ENCODE peak calls at places on chromosomes 7 and 10, in ten cellular contexts. T is GM23248; G is fibroblast of pulmonary artery; X is neural crest cell; U is SK-N-SH; N is endothelial cell; F is stimulated activated CD4-positive, alpha-beta T cell treated with anti-CD3 and anti-CD28 coated beads, TNF-alpha, amount 100 ng/mL, for 48 hours; E is GM12891; J is OCI-LY7; Z is thoracic aorta. K is an unnamed sample.

GRCh38 chr10:74244097-74244685 is 93.2 kb downstream of the ADK start:
- DNase-seq in T (peak; percentile 63), G (peak; percentile 83), X (no peak), U (peak; percentile 11), N (no peak), F (no peak), E (no peak), J (peak; percentile 63), Z (no peak), K (peak; percentile 84)

GRCh38 chr7:71459137-71459536 is 327.2 kb downstream of the GALNT17 start:
- DNase-seq in T (no peak), G (no peak), X (no peak), U (no peak), N (no peak), F (no peak), E (no peak), J (no peak), Z (no peak), K (no peak)

GRCh38 chr7:12524794-12525386 is 45.6 kb upstream of the SCIN start:
- DNase-seq in T (peak; percentile 64), G (peak; percentile 77), X (no peak), U (peak; percentile 47), N (no peak), F (no peak), E (no peak), J (peak; percentile 33), Z (no peak), K (peak; percentile 77)

GRCh38 chr7:132343196-132343595 is 233.1 kb downstream of the PLXNA4 start:
- DNase-seq in T (no peak), G (peak; percentile 47), X (no peak), U (no peak), N (no peak), F (no peak), E (no peak), J (no peak), Z (no peak), K (peak; percentile 70)

GRCh38 chr7:143434660-143435059 is 8.6 kb upstream of the TAS2R60 start:
- DNase-seq in T (peak; percentile 93), G (peak; percentile 64), X (no peak), U (no peak), N (no peak), F (no peak), E (no peak), J (no peak), Z (no peak), K (peak; percentile 83)

GRCh38 chr7:139034855-139035587 is 821 bp downstream of the ZC3HAV1L start:
- DNase-seq in T (peak; percentile 69), G (peak; percentile 22), X (no peak), U (peak; percentile 85), N (no peak), F (no peak), E (peak; percentile 60), J (no peak), Z (no peak), K (peak; percentile 19)

GRCh38 chr7:106152313-106152665 is 40.2 kb upstream of the SYPL1 start:
- DNase-seq in T (no peak), G (no peak), X (no peak), U (no peak), N (no peak), F (no peak), E (no peak), J (no peak), Z (no peak), K (no peak)

GRCh38 chr7:75756340-75757297 is 15.4 kb downstream of the CCL26 start:
- DNase-seq in T (peak; percentile 67), G (peak; percentile 69), X (peak; percentile 8), U (peak; percentile 48), N (peak; percentile 37), F (no peak), E (no peak), J (peak; percentile 62), Z (no peak), K (peak; percentile 58)

GRCh38 chr7:8480466-8480865 is 47.1 kb downstream of the NXPH1 start:
- DNase-seq in T (no peak), G (no peak), X (no peak), U (no peak), N (no peak), F (no peak), E (no peak), J (no peak), Z (no peak), K (no peak)

GRCh38 chr7:108045669-108046068 is 42.7 kb upstream of the LAMB1 start:
- DNase-seq in T (no peak), G (peak; percentile 78), X (no peak), U (no peak), N (no peak), F (no peak), E (no peak), J (no peak), Z (no peak), K (peak; percentile 91)

GRCh38 chr10:99874341-99875085 is 92.1 kb downstream of the ABCC2 start:
- DNase-seq in T (no peak), G (no peak), X (no peak), U (no peak), N (no peak), F (no peak), E (no peak), J (no peak), Z (no peak), K (no peak)

GRCh38 chr7:87574630-87575029 is 26.1 kb downstream of the ABCB1 start:
- DNase-seq in T (peak; percentile 87), G (peak; percentile 12), X (no peak), U (no peak), N (no peak), F (no peak), E (no peak), J (no peak), Z (no peak), K (peak; percentile 9)

GRCh38 chr7:109806548-109806947 is 1236.9 kb downstream of the DNAJB9 start:
- DNase-seq in T (no peak), G (no peak), X (no peak), U (no peak), N (no peak), F (no peak), E (no peak), J (no peak), Z (no peak), K (no peak)

GRCh38 chr7:94436018-94436604 is 41.4 kb downstream of the COL1A2 start:
- DNase-seq in T (peak; percentile 87), G (peak; percentile 89), X (peak; percentile 73), U (peak; percentile 57), N (peak; percentile 74), F (peak; percentile 19), E (peak; percentile 11), J (peak; percentile 67), Z (peak; percentile 31), K (peak; percentile 90)

GRCh38 chr10:131921191-131921590 is 20.4 kb downstream of the PPP2R2D start:
- DNase-seq in T (no peak), G (no peak), X (no peak), U (no peak), N (no peak), F (no peak), E (no peak), J (no peak), Z (no peak), K (no peak)

GRCh38 chr10:61000769-61001730 is 57.1 kb upstream of the RHOBTB1 start:
- DNase-seq in T (peak; percentile 28), G (peak; percentile 15), X (peak; percentile 25), U (peak; percentile 92), N (peak; percentile 31), F (no peak), E (peak; percentile 9), J (no peak), Z (no peak), K (no peak)

GRCh38 chr7:101744588-101744987 is 72.8 kb upstream of the CUX1 start:
- DNase-seq in T (no peak), G (no peak), X (no peak), U (peak; percentile 35), N (no peak), F (no peak), E (no peak), J (peak; percentile 86), Z (no peak), K (no peak)

GRCh38 chr10:68074404-68074774 is 694 bp downstream of the HERC4 start:
- DNase-seq in T (no peak), G (no peak), X (no peak), U (no peak), N (no peak), F (no peak), E (no peak), J (no peak), Z (no peak), K (no peak)

GRCh38 chr10:24349379-24350110 is 140.6 kb downstream of the KIAA1217 start:
- DNase-seq in T (peak; percentile 59), G (peak; percentile 17), X (no peak), U (no peak), N (no peak), F (no peak), E (no peak), J (no peak), Z (no peak), K (peak; percentile 76)

GRCh38 chr10:97943294-97943693 is 87.1 kb downstream of the CRTAC1 start:
- DNase-seq in T (no peak), G (no peak), X (no peak), U (no peak), N (no peak), F (no peak), E (no peak), J (no peak), Z (no peak), K (no peak)

GRCh38 chr10:17883621-17884020 is 68.1 kb upstream of the SLC39A12 start:
- DNase-seq in T (no peak), G (no peak), X (no peak), U (no peak), N (no peak), F (no peak), E (no peak), J (no peak), Z (no peak), K (no peak)

GRCh38 chr7:1672851-1673486 is 2.9 kb downstream of the ELFN1 start:
- DNase-seq in T (no peak), G (no peak), X (no peak), U (no peak), N (no peak), F (no peak), E (no peak), J (no peak), Z (no peak), K (no peak)

GRCh38 chr7:2037301-2037804 is 195.4 kb downstream of the MAD1L1 start:
- DNase-seq in T (no peak), G (no peak), X (no peak), U (peak; percentile 10), N (no peak), F (no peak), E (no peak), J (no peak), Z (no peak), K (no peak)

GRCh38 chr7:114086491-114086905 is 167.7 kb upstream of the PPP1R3A start:
- DNase-seq in T (peak; percentile 47), G (no peak), X (peak; percentile 23), U (no peak), N (peak; percentile 27), F (no peak), E (no peak), J (no peak), Z (no peak), K (no peak)

GRCh38 chr10:8325417-8325980 is 271.0 kb downstream of the GATA3 start:
- DNase-seq in T (no peak), G (no peak), X (no peak), U (no peak), N (no peak), F (no peak), E (no peak), J (no peak), Z (no peak), K (no peak)

GRCh38 chr7:105218215-105218614 is 170.5 kb downstream of the SRPK2 start:
- DNase-seq in T (peak; percentile 12), G (no peak), X (no peak), U (no peak), N (no peak), F (no peak), E (no peak), J (no peak), Z (no peak), K (no peak)

GRCh38 chr7:127652333-127653248 is 597 bp downstream of the SND1 start:
- DNase-seq in T (peak; percentile 70), G (peak; percentile 38), X (no peak), U (no peak), N (no peak), F (no peak), E (peak; percentile 9), J (peak; percentile 33), Z (no peak), K (peak; percentile 59)

GRCh38 chr7:143410523-143411004 is 1.9 kb upstream of the EPHA1 start:
- DNase-seq in T (peak; percentile 67), G (peak; percentile 88), X (no peak), U (no peak), N (no peak), F (no peak), E (no peak), J (no peak), Z (no peak), K (peak; percentile 87)

K was measured in fibroblast of the aortic adventitia.